ENCODE peak calls at places on chromosomes 7 and 10, in six cellular contexts. V is cardiac muscle cell, L is IMR-90, J is HepG2, S is lung, G is thyroid gland. M is an unnamed sample.

GRCh38 chr10:11773777-11774441 is 31.7 kb downstream of the ECHDC3 start:
- DNase-seq in V (no peak), L (no peak), J (no peak), S (no peak), G (no peak), M (no peak)

GRCh38 chr7:90211391-90212148 is at the start of gene STEAP2:
- DNase-seq in V (peak; percentile 98), L (peak; percentile 85), J (peak; percentile 81), S (peak; percentile 81), G (peak; percentile 93), M (peak; percentile 92)

GRCh38 chr7:27175005-27175625 is 995 bp upstream of the HOXA10 start:
- DNase-seq in V (no peak), L (no peak), J (no peak), S (no peak), G (no peak), M (no peak)

GRCh38 chr10:110225441-110225755 is 18.0 kb downstream of the MXI1 start:
- DNase-seq in V (no peak), L (no peak), J (no peak), S (no peak), G (no peak), M (no peak)

GRCh38 chr7:104958278-104958903 is 55.6 kb upstream of the KMT2E start:
- DNase-seq in V (no peak), L (peak; percentile 81), J (no peak), S (no peak), G (no peak), M (no peak)

GRCh38 chr10:72034040-72034499 is 54.3 kb downstream of the SPOCK2 start:
- DNase-seq in V (no peak), L (no peak), J (peak; percentile 55), S (no peak), G (no peak), M (no peak)

GRCh38 chr10:113111900-113112853 is 162.1 kb downstream of the TCF7L2 start:
- DNase-seq in V (peak; percentile 81), L (peak; percentile 47), J (peak; percentile 63), S (no peak), G (no peak), M (peak; percentile 87)

GRCh38 chr7:116150588-116150987 is 59.8 kb upstream of the TES start:
- DNase-seq in V (no peak), L (peak; percentile 56), J (no peak), S (no peak), G (no peak), M (peak; percentile 50)

GRCh38 chr7:77464589-77464988 is 48.4 kb upstream of the GSAP start:
- DNase-seq in V (no peak), L (no peak), J (no peak), S (no peak), G (no peak), M (no peak)

GRCh38 chr10:11178606-11179221 is 161.0 kb downstream of the CELF2 start:
- DNase-seq in V (peak; percentile 70), L (peak; percentile 61), J (no peak), S (no peak), G (no peak), M (peak; percentile 76)

GRCh38 chr7:151669762-151670161 is 150.1 kb upstream of the RHEB start:
- DNase-seq in V (no peak), L (no peak), J (no peak), S (no peak), G (no peak), M (no peak)

GRCh38 chr7:131183611-131184119 is 144.0 kb upstream of the MKLN1 start:
- DNase-seq in V (no peak), L (peak; percentile 15), J (no peak), S (no peak), G (peak; percentile 61), M (peak; percentile 31)

GRCh38 chr10:100872034-100872791 is 40.5 kb upstream of the SLF2 start:
- DNase-seq in V (peak; percentile 49), L (peak; percentile 77), J (no peak), S (no peak), G (no peak), M (peak; percentile 44)

GRCh38 chr10:101071266-101071884 is 9.6 kb downstream of the KAZALD1 start:
- DNase-seq in V (peak; percentile 42), L (peak; percentile 73), J (no peak), S (peak; percentile 65), G (no peak), M (peak; percentile 86)

DNA sequence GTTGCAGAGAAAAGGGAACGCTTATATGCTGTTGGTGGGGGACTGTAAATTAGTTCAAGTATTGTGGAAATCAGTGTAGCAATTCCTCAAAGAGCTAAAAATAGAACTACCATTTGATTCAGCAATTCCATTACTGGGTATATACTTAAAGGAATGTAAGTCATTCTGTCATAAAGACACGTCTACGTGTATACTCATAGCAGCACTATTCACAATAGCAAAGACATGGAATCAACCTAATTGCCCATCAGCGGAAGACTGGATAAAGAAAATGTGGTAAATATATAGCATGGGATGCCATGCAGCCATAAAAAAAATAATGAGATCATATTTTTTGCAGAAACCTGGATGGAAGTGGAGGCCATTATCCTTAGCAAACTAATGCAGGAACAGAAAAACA is 100.0 kb upstream of the NPSR1 start:
- DNase-seq in V (no peak), L (no peak), J (no peak), S (no peak), G (no peak), M (no peak)
- H3K4me3 ChIP-seq in V (no peak overlapping the region), L (no peak overlapping the region), J (no peak overlapping the region), S (no peak overlapping the region), G (no peak overlapping the region), M (no peak overlapping the region)

DNA sequence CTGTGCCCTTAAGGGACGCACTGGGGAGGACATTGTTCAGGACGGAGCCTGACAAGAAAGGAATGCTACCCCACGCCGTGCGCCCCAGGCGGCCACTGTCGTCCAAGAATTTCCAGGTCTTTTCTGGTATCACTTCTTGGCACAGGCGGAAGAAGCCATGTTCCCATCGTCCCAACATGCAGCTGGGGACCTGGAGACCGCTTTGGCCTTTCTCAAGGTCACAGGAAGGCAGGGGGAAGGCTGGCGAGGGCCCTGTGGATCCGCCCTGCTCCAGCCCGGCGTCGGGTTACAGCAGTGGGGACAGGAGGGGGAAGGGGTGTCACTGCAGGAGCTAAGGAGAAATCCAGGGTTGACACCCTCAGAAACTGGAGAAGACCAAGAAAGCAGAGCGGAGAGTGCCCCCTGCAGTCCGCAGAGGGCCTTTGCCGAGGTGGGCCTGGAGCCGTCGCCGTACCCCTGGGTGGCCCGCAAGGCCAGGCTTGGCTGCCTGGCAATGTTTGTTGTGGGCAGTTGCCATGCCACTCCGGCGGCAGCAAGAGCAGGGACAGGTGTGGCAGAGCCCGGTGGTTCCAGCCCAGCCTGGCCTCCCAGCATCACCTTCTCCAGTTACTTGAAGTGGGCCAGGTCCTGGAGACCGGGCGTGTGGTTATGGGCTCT is 104.1 kb downstream of the LHPP start:
- DNase-seq in V (peak; percentile 15), L (no peak), J (peak; percentile 69), S (peak; percentile 67), G (peak; percentile 92), M (peak; percentile 11)
- TF ChIP-seq CTCF in V (peak; percentile 43), L (peak; percentile 23), J (peak; percentile 85), S (no peak), G (peak; percentile 63), M (peak; percentile 33)

GRCh38 chr7:101743995-101744360 is 73.4 kb upstream of the CUX1 start:
- DNase-seq in V (no peak), L (no peak), J (no peak), S (no peak), G (no peak), M (no peak)
- H3K4me3 ChIP-seq in V (peak overlapping the region; percentile 58), L (no peak overlapping the region), J (peak overlapping the region; percentile 65), S (no peak overlapping the region), G (peak overlapping the region; percentile 39), M (no peak overlapping the region)

GRCh38 chr7:19448091-19448490 is 260.7 kb downstream of the POLR1F start:
- DNase-seq in V (no peak), L (no peak), J (no peak), S (no peak), G (no peak), M (no peak)

DNA sequence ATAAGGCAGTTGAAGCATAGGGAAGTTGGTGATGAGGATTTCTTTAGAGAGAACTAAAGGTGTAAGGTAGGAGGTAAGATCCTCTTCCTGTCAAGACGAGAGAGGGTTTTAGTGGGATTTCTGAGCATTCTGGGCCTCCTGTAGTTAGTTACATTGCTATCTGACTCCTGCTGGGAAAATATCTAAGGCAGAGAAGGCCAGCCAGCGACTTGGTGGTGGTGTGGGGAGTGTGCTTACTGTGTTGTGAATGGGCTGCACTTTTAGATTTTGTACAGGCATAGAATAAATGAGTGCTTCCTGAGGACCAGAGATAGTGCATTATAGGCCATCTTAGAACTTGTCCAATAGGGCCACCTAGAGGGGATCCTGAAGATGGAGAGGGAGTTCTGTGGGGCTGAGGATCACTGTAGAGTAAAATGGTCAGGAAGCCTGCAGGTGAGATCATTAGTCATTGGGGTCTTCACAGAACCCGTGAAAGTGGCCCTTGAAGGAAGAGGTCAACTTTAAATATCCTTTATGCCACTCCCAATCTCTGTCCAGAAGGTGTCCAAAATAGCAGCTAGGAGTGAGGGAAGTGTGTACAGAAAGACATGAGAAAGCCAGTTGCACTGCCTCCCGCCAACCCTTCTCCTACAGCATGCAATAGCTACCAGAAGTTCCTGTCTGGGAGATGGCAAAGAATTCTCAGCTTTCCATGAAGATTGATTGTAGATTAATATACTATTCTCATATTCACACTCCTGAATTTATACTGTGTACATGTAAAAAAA is 266.6 kb downstream of the POLR1F start:
- DNase-seq in V (peak; percentile 84), L (peak; percentile 75), J (no peak), S (no peak), G (no peak), M (peak; percentile 71)
- TF ChIP-seq CTCF in V (peak; percentile 75), L (peak; percentile 83), J (no peak), S (no peak), G (no peak), M (peak; percentile 71)

GRCh38 chr7:84637568-84638338 is 443.2 kb upstream of the SEMA3A start:
- DNase-seq in V (peak; percentile 89), L (peak; percentile 90), J (no peak), S (no peak), G (no peak), M (peak; percentile 84)
- H3K4me3 ChIP-seq in V (no peak overlapping the region), L (no peak overlapping the region), J (no peak overlapping the region), S (no peak overlapping the region), G (no peak overlapping the region), M (no peak overlapping the region)

GRCh38 chr10:104121485-104122272 is at the start of gene SFR1:
- DNase-seq in V (peak; percentile 99), L (peak; percentile 97), J (peak; percentile 95), S (peak; percentile 98), G (peak; percentile 99), M (peak; percentile 96)
- TF ChIP-seq CTCF in V (peak; percentile 59), L (peak; percentile 82), J (peak; percentile 90), S (peak; percentile 23), G (peak; percentile 47), M (peak; percentile 30)

GRCh38 chr10:103542764-103543616 is 49.5 kb downstream of the NEURL1 start:
- DNase-seq in V (peak; percentile 67), L (peak; percentile 49), J (peak; percentile 14), S (no peak), G (peak; percentile 76), M (peak; percentile 52)
- H3K4me3 ChIP-seq in V (peak overlapping the region; percentile 12), L (peak overlapping the region; percentile 39), J (peak overlapping the region; percentile 43), S (no peak overlapping the region), G (no peak overlapping the region), M (no peak overlapping the region)

DNA sequence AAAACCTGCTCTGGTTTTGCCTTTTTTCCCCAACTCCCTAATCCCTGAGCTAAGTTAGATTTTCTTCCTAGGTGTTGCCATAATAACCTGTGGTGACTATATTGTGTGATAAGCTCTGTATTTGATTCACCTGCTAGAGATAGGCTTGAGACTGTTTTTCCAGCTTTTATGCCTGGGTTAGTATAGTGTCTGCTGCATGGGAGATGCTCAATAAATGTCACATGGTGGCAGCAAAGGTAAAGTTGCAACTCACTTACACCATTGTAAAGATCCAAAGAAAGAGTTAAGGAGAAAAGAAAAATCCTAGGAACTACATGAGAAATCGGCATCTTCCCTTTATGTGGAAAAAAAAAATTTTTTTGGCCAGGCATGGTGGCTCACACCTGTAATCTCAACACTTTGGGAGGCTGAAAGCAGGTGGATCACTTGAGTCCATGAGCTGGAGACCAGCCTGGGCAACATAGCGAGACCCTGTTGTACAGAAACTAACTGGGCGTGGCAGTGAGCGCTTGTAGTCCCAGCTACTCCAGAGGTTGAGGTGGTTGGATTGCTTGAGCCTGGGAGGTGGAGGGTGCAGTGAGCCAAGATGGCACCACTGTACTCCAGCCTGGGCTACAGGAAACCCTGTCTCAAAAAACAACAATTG is 3.7 kb downstream of the CCNJ start:
- DNase-seq in V (peak; percentile 6), L (no peak), J (peak; percentile 12), S (no peak), G (no peak), M (peak; percentile 4)
- TF ChIP-seq CTCF in V (no peak), L (no peak), J (peak; percentile 69), S (no peak), G (no peak), M (no peak)